ENCODE peak calls at places on chromosome 2, in six cellular contexts. L is upper lobe of right lung, O is colonic mucosa, E is tibial artery, P is aorta, U is ascending aorta. F is an unnamed sample.
A peak's percentile ranks its signal among the peaks of the same experiment; 100 is the strongest.

GRCh38 chr2:46373238-46373637 is 76.0 kb downstream of the EPAS1 start:
- DNase-seq in L (no peak), U (no peak), O (no peak), E (no peak), P (no peak), F (no peak)

GRCh38 chr2:132540166-132540565 is 123.6 kb downstream of the GPR39 start:
- DNase-seq in L (no peak), O (no peak), P (no peak), E (no peak), U (no peak), F (no peak)

GRCh38 chr2:230687498-230687897 is 25.1 kb upstream of the CAB39 start:
- DNase-seq in P (no peak), U (no peak), O (no peak), E (no peak), L (no peak), F (no peak)

GRCh38 chr2:241935314-241935713 is 65.8 kb downstream of the RTP5 start:
- DNase-seq in U (no peak), O (no peak), L (no peak), E (no peak), P (no peak), F (no peak)

GRCh38 chr2:45570671-45571334 is 40.3 kb downstream of the SRBD1 start:
- DNase-seq in P (no peak), E (no peak), U (no peak), O (no peak), L (no peak), F (no peak)

GRCh38 chr2:69253893-69254292 is 133.1 kb downstream of the GFPT1 start:
- DNase-seq in E (peak; percentile 80), O (no peak), U (peak; percentile 89), L (no peak), P (no peak), F (no peak)

GRCh38 chr2:5673148-5673860 is 18.9 kb upstream of the SOX11 start:
- DNase-seq in P (peak; percentile 72), U (no peak), L (no peak), E (no peak), O (no peak), F (no peak)

GRCh38 chr2:173690349-173690748 is 274.8 kb downstream of the SP3 start:
- DNase-seq in O (no peak), L (no peak), P (no peak), U (no peak), E (no peak), F (no peak)

GRCh38 chr2:210356944-210357343 is 42.0 kb upstream of the MYL1 start:
- DNase-seq in O (no peak), L (no peak), E (no peak), U (no peak), P (no peak), F (no peak)

GRCh38 chr2:28094794-28095193 is 204.3 kb downstream of the BABAM2 start:
- DNase-seq in O (no peak), P (no peak), E (no peak), L (no peak), U (no peak), F (no peak)

GRCh38 chr2:109128466-109129355 is at the start of gene SH3RF3:
- DNase-seq in P (peak; percentile 86), O (peak; percentile 38), L (peak; percentile 79), E (peak; percentile 57), U (peak; percentile 79), F (peak; percentile 43)

GRCh38 chr2:121211689-121212151 is 73.3 kb downstream of the TFCP2L1 start:
- DNase-seq in L (no peak), U (no peak), P (no peak), E (no peak), O (no peak), F (no peak)

GRCh38 chr2:6856548-6856920 is 9.2 kb downstream of the CMPK2 start:
- DNase-seq in P (no peak), E (no peak), U (no peak), O (no peak), L (no peak), F (no peak)

GRCh38 chr2:119260636-119261497 is 37.2 kb downstream of the STEAP3 start:
- DNase-seq in O (no peak), L (no peak), P (no peak), U (no peak), E (no peak), F (peak; percentile 7)

GRCh38 chr2:9740382-9741040 is 102.8 kb upstream of the TAF1B start:
- DNase-seq in U (no peak), P (no peak), O (no peak), E (no peak), L (no peak), F (no peak)

DNA sequence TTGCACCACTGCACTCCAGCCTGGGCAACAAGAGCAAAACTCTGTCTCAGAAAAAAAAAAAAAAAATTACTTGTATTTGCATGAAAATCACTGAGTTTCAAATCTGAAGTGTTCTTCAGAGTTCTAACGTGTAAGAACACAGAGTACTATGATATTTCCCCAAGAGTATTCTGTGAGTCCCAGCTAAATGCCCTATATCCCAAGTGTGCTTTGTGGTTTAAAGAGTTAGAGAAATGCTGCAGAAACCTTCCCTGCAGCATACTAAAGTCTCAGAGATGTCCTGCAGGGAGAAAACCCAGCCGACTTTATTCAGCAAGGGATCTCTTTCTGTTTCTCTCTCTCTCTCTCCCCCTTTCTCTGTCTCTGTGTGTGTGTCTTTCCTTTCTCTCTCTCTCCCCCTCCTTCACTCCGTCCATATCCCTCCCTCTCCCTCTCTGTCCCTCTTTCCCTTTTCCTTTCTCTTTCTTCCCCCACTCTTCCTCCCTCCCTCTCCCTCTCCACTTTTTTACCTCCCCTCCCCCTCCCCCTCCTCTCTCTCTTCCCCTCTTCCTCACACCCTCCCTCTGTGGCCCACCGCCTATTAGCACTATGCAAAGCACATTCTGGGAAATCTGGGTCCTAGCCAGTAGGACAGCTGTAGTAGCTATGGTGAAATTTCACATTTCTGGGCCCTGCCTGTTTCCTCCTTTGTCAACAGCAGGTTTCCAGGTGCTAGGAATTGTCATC is 54.2 kb downstream of the ACTR2 start:
- DNase-seq in P (no peak), O (no peak), L (no peak), E (no peak), U (no peak), F (peak; percentile 37)
- H3K27ac ChIP-seq in P (no peak overlapping the region), O (no peak overlapping the region), L (peak overlapping the region; percentile 26), E (no peak overlapping the region), U (no peak overlapping the region), F (no peak overlapping the region)

GRCh38 chr2:64168756-64169155 is 24.5 kb upstream of the PELI1 start:
- DNase-seq in E (no peak), P (no peak), U (no peak), L (no peak), O (no peak), F (no peak)
- H3K27ac ChIP-seq in E (no peak overlapping the region), P (no peak overlapping the region), U (no peak overlapping the region), L (no peak overlapping the region), O (no peak overlapping the region), F (no peak overlapping the region)

GRCh38 chr2:127655209-127656073 is 9.5 kb downstream of the GPR17 start:
- DNase-seq in E (no peak), O (no peak), L (no peak), U (no peak), P (no peak), F (no peak)
- H3K27ac ChIP-seq in E (peak overlapping the region; percentile 62), O (no peak overlapping the region), L (peak overlapping the region; percentile 65), U (peak overlapping the region; percentile 21), P (no peak overlapping the region), F (no peak overlapping the region)

DNA sequence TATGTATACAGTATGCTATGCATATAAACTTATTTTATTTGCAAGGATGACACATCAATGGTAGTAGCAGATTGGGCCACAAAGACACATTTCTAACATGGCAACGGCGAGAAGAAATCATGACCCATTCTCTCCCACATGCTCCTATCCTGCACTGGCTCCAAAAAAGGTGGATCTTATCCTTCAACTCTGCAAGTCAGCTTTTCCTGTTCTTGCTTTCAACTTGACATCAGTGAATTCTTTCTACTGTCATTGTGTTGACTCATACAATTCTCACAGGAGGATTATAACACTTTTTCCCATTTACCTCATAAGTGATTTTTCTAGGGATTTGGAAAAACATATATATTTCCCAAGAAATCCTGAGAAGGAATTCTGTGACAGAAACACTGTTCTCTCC is 53.1 kb downstream of the ACVR1 start:
- DNase-seq in E (no peak), U (no peak), L (no peak), O (no peak), P (no peak), F (no peak)
- H3K27ac ChIP-seq in E (no peak overlapping the region), U (no peak overlapping the region), L (no peak overlapping the region), O (no peak overlapping the region), P (no peak overlapping the region), F (no peak overlapping the region)

GRCh38 chr2:62565309-62565908 is 59.4 kb upstream of the TMEM17 start:
- DNase-seq in E (no peak), U (no peak), L (no peak), P (no peak), O (no peak), F (no peak)

GRCh38 chr2:62568983-62569837 is 63.2 kb upstream of the TMEM17 start:
- DNase-seq in O (no peak), P (no peak), L (no peak), U (no peak), E (no peak), F (no peak)

GRCh38 chr2:62569907-62570793 is 64.2 kb upstream of the TMEM17 start:
- DNase-seq in E (no peak), U (no peak), O (peak; percentile 25), P (no peak), L (no peak), F (no peak)

GRCh38 chr2:62566847-62567246 is 60.9 kb upstream of the TMEM17 start:
- DNase-seq in O (no peak), P (no peak), E (no peak), L (no peak), U (no peak), F (no peak)

DNA sequence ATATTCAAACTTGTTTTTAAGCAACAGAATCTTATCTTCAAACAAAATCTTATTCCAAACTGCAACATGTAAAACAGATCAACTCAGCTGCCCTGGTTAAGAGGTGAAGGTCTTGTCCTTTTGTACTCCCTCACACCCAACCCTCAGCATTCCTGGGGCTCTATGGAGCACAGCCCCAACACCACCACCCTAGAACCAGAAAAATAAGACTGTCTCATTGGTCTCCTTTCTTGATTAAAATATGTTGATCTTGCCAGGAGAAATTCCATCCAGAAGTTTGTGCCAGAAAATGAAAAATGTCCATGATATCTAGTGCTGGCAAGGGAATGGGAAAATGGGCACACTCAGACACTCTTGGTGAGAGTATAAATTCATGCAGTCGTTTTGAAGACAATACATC is 62.1 kb upstream of the TMEM17 start:
- DNase-seq in U (no peak), E (no peak), O (no peak), L (no peak), P (no peak), F (no peak)
- H3K27ac ChIP-seq in U (no peak overlapping the region), E (no peak overlapping the region), O (no peak overlapping the region), L (no peak overlapping the region), P (no peak overlapping the region), F (no peak overlapping the region)

GRCh38 chr2:189551808-189552207 is 28.8 kb downstream of the SLC40A1 start:
- DNase-seq in E (no peak), U (no peak), P (no peak), L (no peak), O (no peak), F (no peak)
- H3K27ac ChIP-seq in E (peak overlapping the region; percentile 85), U (peak overlapping the region; percentile 82), P (peak overlapping the region; percentile 90), L (peak overlapping the region; percentile 38), O (no peak overlapping the region), F (peak overlapping the region; percentile 67)

DNA sequence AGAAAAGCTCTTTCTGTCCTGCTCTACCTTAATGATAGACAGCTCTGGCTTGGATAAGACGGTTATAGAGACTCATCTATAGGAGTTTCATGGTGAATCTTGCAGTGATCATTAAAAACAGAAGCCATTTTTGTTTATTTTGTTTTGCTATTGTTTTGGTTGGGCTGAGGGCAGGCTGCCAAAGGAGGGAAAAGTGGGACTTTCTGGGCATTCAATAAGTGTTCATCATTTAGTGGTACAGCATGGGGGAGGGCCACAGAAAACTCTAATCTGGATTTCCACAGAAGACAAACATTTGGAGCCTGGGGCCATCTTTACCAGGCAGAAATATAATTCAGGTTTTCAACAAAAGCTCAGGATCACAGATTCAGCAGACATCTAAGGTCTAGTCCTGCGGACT is 62.4 kb upstream of the EFEMP1 start:
- DNase-seq in E (no peak), U (no peak), P (no peak), O (no peak), L (no peak), F (no peak)
- H3K27ac ChIP-seq in E (no peak overlapping the region), U (no peak overlapping the region), P (no peak overlapping the region), O (no peak overlapping the region), L (no peak overlapping the region), F (no peak overlapping the region)